ENCODE peak calls at places on chromosomes 2 and 18, in eight cellular contexts. E is OCI-LY7; M is CD8-positive, alpha-beta T cell; P is MG63; X is right cardiac atrium; Y is adipocyte; Q is pancreas; K is esophagus squamous epithelium. B is an unnamed sample. For H3K9me3, the result is how much of the 10 kb centered on the place peaks cover.

GRCh38 chr2:85852979-85853498 is 35.8 kb downstream of the ST3GAL5 start:
- DNase-seq in E (peak), M (peak), P (no peak), X (peak), Y (no peak), Q (no peak), K (peak), B (peak)

GRCh38 chr2:239092571-239093294 is 244.8 kb downstream of the TWIST2 start:
- DNase-seq in E (no peak), M (no peak), P (no peak), X (no peak), Y (no peak), Q (no peak), K (no peak), B (no peak)

GRCh38 chr2:122704109-122704563 is 948.7 kb downstream of the TSN start:
- DNase-seq in E (no peak), M (no peak), P (no peak), X (no peak), Y (no peak), Q (no peak), K (no peak), B (no peak)

GRCh38 chr2:88561646-88562388 is 65.4 kb downstream of the EIF2AK3 start:
- DNase-seq in E (no peak), M (no peak), P (no peak), X (no peak), Y (no peak), Q (no peak), K (no peak), B (no peak)

GRCh38 chr2:10387033-10387432 is 61.1 kb downstream of the ODC1 start:
- DNase-seq in E (no peak), M (no peak), P (no peak), X (peak), Y (no peak), Q (no peak), K (no peak), B (no peak)

GRCh38 chr2:18690342-18690741 is 101.0 kb upstream of the NT5C1B start:
- DNase-seq in E (peak), M (no peak), P (no peak), X (peak), Y (no peak), Q (no peak), K (no peak), B (no peak)

GRCh38 chr2:219519526-219519916 is 5.2 kb downstream of the ASIC4 start:
- DNase-seq in E (no peak), M (no peak), P (no peak), X (no peak), Y (no peak), Q (no peak), K (no peak), B (no peak)

GRCh38 chr18:8951491-8951890 is 151.0 kb upstream of the NDUFV2 start:
- DNase-seq in E (peak), M (no peak), P (no peak), X (no peak), Y (no peak), Q (no peak), K (no peak), B (no peak)

GRCh38 chr2:54599326-54599710 is 124.1 kb upstream of the EML6 start:
- DNase-seq in E (no peak), M (no peak), P (peak), X (no peak), Y (peak), Q (no peak), K (no peak), B (no peak)

GRCh38 chr2:208296610-208297009 is 30.6 kb downstream of the PIKFYVE start:
- DNase-seq in E (no peak), M (no peak), P (no peak), X (no peak), Y (no peak), Q (no peak), K (no peak), B (no peak)

GRCh38 chr2:170771049-170771937 is 1.1 kb downstream of the ERICH2 start:
- DNase-seq in E (no peak), M (no peak), P (no peak), X (no peak), Y (peak), Q (no peak), K (no peak), B (peak)

GRCh38 chr2:48530033-48530804 is at the start of gene STON1:
- DNase-seq in E (no peak), M (no peak), P (peak), X (peak), Y (peak), Q (peak), K (no peak), B (peak)

GRCh38 chr2:32357545-32358482 is 991 bp downstream of the BIRC6 start:
- DNase-seq in E (peak), M (no peak), P (peak), X (peak), Y (peak), Q (peak), K (no peak), B (no peak)

GRCh38 chr18:32189723-32190591 is at the start of gene MEP1B:
- DNase-seq in E (no peak), M (no peak), P (no peak), X (no peak), Y (no peak), Q (no peak), K (no peak), B (no peak)

GRCh38 chr2:219803294-219803693 is 175.9 kb downstream of the SLC4A3 start:
- DNase-seq in E (no peak), M (no peak), P (no peak), X (no peak), Y (peak), Q (no peak), K (no peak), B (no peak)

GRCh38 chr2:241695676-241696075 is 6.2 kb upstream of the ING5 start:
- DNase-seq in E (no peak), M (no peak), P (no peak), X (no peak), Y (no peak), Q (no peak), K (no peak), B (no peak)

GRCh38 chr2:151576080-151576479 is 158.2 kb downstream of the NEB start:
- DNase-seq in E (no peak), M (no peak), P (no peak), X (no peak), Y (no peak), Q (no peak), K (no peak), B (no peak)

GRCh38 chr2:205543262-205543843 is 138.9 kb upstream of the NRP2 start:
- DNase-seq in E (no peak), M (no peak), P (no peak), X (no peak), Y (no peak), Q (no peak), K (no peak), B (no peak)

GRCh38 chr2:35580951-35581350 is 774.6 kb upstream of the CRIM1 start:
- DNase-seq in E (no peak), M (no peak), P (no peak), X (no peak), Y (no peak), Q (no peak), K (no peak), B (no peak)

GRCh38 chr18:22826726-22827125 is 106.4 kb upstream of the RBBP8 start:
- DNase-seq in E (no peak), M (no peak), P (no peak), X (no peak), Y (no peak), Q (no peak), K (no peak), B (no peak)

GRCh38 chr2:36322108-36322507 is 33.5 kb upstream of the CRIM1 start:
- DNase-seq in E (no peak), M (no peak), P (no peak), X (no peak), Y (peak), Q (no peak), K (no peak), B (no peak)

GRCh38 chr2:207869784-207870778 is 100.4 kb upstream of the FZD5 start:
- DNase-seq in E (no peak), M (no peak), P (peak), X (no peak), Y (peak), Q (no peak), K (no peak), B (no peak)

GRCh38 chr2:79801082-79801481 is 288.2 kb downstream of the CTNNA2 start:
- DNase-seq in E (no peak), M (no peak), P (no peak), X (no peak), Y (no peak), Q (no peak), K (no peak), B (no peak)

GRCh38 chr2:187580462-187581124 is 26.4 kb upstream of the TFPI start:
- DNase-seq in E (peak), M (no peak), P (no peak), X (no peak), Y (peak), Q (no peak), K (no peak), B (no peak)

GRCh38 chr2:209390839-209391238 is 33.0 kb upstream of the MAP2 start:
- DNase-seq in E (no peak), M (no peak), P (no peak), X (no peak), Y (no peak), Q (no peak), K (no peak), B (no peak)

GRCh38 chr2:121001641-121002040 is 266.0 kb downstream of the GLI2 start:
- DNase-seq in E (no peak), M (no peak), P (no peak), X (no peak), Y (no peak), Q (no peak), K (no peak), B (no peak)

DNA sequence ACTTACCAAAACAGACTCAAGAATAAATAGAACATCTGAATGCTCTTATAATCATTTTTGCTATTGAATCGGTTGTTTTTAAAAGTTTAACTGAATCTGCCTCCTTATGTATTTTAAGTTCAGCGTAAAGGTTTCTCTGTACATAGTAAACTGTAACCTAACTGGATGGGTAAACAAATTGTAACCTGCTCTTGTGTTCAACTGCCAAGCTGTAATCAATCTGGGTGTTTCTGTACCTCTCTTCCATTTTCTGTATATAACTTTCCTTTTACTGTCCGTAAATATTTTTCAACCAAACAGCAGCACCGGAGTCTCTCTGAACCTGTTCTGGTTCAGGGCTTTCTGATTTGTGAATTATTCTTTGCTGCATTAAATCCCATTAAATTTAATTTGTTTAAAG is 27.6 kb upstream of the DNAH7 start:
- DNase-seq in E (no peak), M (no peak), P (no peak), X (no peak), Y (no peak), Q (no peak), K (no peak), B (no peak)
- H3K9me3 ChIP-seq in E (under half), M (under half), P (under half), X (under half), Y (under half), Q (under half), K (under half), B (under half)

GRCh38 chr2:185537689-185538088 is 200.9 kb upstream of the FSIP2 start:
- DNase-seq in E (no peak), M (no peak), P (no peak), X (no peak), Y (no peak), Q (no peak), K (no peak), B (no peak)
- H3K9me3 ChIP-seq in E (under half), M (under half), P (under half), X (under half), Y (under half), Q (under half), K (under half), B (under half)

GRCh38 chr18:79472176-79472575 is 76.4 kb downstream of the NFATC1 start:
- DNase-seq in E (no peak), M (no peak), P (no peak), X (no peak), Y (no peak), Q (no peak), K (no peak), B (no peak)
- H3K9me3 ChIP-seq in E (under half), M (under half), P (under half), X (under half), Y (under half), Q (under half), K (under half), B (under half)

DNA sequence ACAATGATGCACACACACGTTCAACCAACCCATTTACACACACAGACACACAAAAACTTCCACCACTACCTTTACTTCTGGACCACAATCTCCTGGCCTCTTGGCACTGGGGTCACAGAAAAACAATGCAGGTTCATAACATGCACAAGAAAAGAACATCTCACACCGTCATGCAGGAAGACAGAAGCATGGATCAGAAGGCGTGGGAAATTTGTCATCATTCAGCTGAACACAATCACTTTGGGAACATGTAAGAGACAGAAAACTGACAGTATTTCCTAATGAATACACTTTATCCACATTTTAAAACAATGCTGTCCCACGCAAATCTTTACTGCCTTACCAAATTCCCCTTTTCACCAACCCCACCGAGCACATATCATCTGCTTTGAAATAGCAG is 501.9 kb upstream of the KLHL29 start:
- DNase-seq in E (no peak), M (no peak), P (no peak), X (no peak), Y (no peak), Q (no peak), K (no peak), B (no peak)
- H3K9me3 ChIP-seq in E (under half), M (under half), P (under half), X (under half), Y (under half), Q (under half), K (under half), B (under half)

GRCh38 chr2:179247318-179248023 is 17.2 kb downstream of the SESTD1 start:
- DNase-seq in E (no peak), M (no peak), P (no peak), X (no peak), Y (no peak), Q (no peak), K (no peak), B (no peak)
- H3K9me3 ChIP-seq in E (under half), M (under half), P (under half), X (under half), Y (under half), Q (under half), K (under half), B (under half)

GRCh38 chr18:75115514-75115913 is 93.4 kb downstream of the PTGR3 start:
- DNase-seq in E (no peak), M (no peak), P (no peak), X (no peak), Y (no peak), Q (peak), K (no peak), B (no peak)
- H3K9me3 ChIP-seq in E (under half), M (under half), P (under half), X (under half), Y (under half), Q (under half), K (under half), B (under half)

GRCh38 chr18:71304856-71305255 is 1016.0 kb downstream of the SOCS6 start:
- DNase-seq in E (no peak), M (no peak), P (no peak), X (no peak), Y (no peak), Q (no peak), K (no peak), B (no peak)
- H3K9me3 ChIP-seq in E (under half), M (under half), P (under half), X (under half), Y (under half), Q (under half), K (under half), B (under half)

DNA sequence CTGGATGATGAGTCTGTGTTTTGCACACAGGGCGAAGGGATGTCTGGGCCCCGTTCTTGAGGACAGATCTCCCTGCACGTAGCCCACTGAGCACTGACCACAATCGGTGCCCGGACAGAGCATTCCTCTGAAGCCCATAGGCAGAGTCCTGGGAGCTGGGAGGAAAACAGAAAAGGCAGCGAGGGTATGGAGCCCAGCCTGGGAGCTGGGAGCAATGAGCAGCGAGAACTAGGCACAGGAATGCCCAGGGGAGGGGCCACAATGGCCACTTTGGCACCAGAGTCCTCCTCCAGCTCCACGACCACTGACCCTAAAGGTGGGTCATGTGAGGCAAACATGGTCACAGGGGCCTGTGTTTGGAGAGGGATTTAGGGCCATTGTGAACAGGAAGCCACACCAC is 333.9 kb downstream of the EIPR1 start:
- DNase-seq in E (no peak), M (no peak), P (no peak), X (no peak), Y (no peak), Q (no peak), K (no peak), B (no peak)
- H3K9me3 ChIP-seq in E (under half), M (under half), P (under half), X (under half), Y (under half), Q (under half), K (under half), B (under half)

DNA sequence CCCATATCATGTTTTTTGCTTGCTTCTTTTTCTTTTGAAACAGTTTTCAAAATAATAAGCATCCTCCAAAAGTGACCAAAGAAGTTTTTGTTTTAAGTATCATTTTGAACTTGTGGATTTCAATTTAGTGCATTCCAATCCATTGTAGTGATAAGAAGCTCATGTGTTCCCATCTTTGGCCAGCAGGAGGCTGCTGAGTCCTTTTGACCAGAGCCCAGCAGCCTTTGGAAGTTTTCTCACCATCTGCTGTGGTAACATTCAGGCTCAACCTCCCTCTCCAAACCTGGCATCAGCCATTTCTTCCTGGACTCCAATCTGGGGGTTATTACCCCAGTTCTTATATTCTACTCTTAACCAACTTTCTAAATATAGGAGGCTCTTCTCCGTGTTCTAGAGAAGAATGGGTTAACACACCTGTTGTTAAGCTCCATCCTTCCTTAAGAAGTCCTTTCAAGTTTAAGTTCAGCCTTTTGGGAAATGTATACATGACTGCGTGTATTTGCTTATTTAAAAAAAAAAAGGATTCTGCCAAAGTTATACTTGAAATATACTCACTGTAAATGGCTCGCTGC is 39.0 kb upstream of the MAL start:
- DNase-seq in E (peak), M (no peak), P (peak), X (no peak), Y (peak), Q (no peak), K (no peak), B (no peak)
- H3K9me3 ChIP-seq in E (under half), M (under half), P (under half), X (under half), Y (under half), Q (under half), K (under half), B (under half)